ENCODE peak calls at places on chromosomes 2 and 18, in nine cellular contexts. One of them, this sample, is unnamed.

GRCh38 chr2:180607501-180608060 is 372.8 kb upstream of the UBE2E3 start:
- DNase-seq in astrocyte of the spinal cord: no peak
- DNase-seq in left ventricle myocardium inferior: no peak
- DNase-seq in GM10248: no peak
- DNase-seq in psoas muscle: no peak
- DNase-seq in MM.1S: no peak
- DNase-seq in RWPE1: no peak
- DNase-seq in dorsolateral prefrontal cortex: no peak
- DNase-seq in mammary epithelial cell: no peak
- DNase-seq in this sample: no peak

GRCh38 chr2:89844221-89844943 is 1152.9 kb downstream of the RPIA start:
- DNase-seq in RWPE1: no peak
- DNase-seq in GM10248: peak
- DNase-seq in dorsolateral prefrontal cortex: no peak
- DNase-seq in mammary epithelial cell: no peak
- DNase-seq in left ventricle myocardium inferior: no peak
- DNase-seq in MM.1S: no peak
- DNase-seq in psoas muscle: peak
- DNase-seq in astrocyte of the spinal cord: no peak
- DNase-seq in this sample: peak

GRCh38 chr18:38709122-38709521 is 1143.5 kb upstream of the CELF4 start:
- DNase-seq in mammary epithelial cell: peak
- DNase-seq in GM10248: no peak
- DNase-seq in RWPE1: no peak
- DNase-seq in left ventricle myocardium inferior: no peak
- DNase-seq in MM.1S: no peak
- DNase-seq in astrocyte of the spinal cord: no peak
- DNase-seq in dorsolateral prefrontal cortex: no peak
- DNase-seq in psoas muscle: no peak
- DNase-seq in this sample: no peak

GRCh38 chr2:197273485-197273884 is 37.1 kb downstream of the ANKRD44 start:
- DNase-seq in GM10248: no peak
- DNase-seq in dorsolateral prefrontal cortex: peak
- DNase-seq in astrocyte of the spinal cord: no peak
- DNase-seq in mammary epithelial cell: no peak
- DNase-seq in left ventricle myocardium inferior: no peak
- DNase-seq in psoas muscle: peak
- DNase-seq in RWPE1: no peak
- DNase-seq in MM.1S: no peak
- DNase-seq in this sample: no peak

GRCh38 chr2:240929364-240930095 is 23.4 kb downstream of the CROCC2 start:
- DNase-seq in mammary epithelial cell: no peak
- DNase-seq in psoas muscle: peak
- DNase-seq in astrocyte of the spinal cord: no peak
- DNase-seq in GM10248: no peak
- DNase-seq in left ventricle myocardium inferior: no peak
- DNase-seq in dorsolateral prefrontal cortex: peak
- DNase-seq in MM.1S: no peak
- DNase-seq in RWPE1: no peak
- DNase-seq in this sample: no peak

GRCh38 chr18:44098551-44099098 is 582.1 kb upstream of the SETBP1 start:
- DNase-seq in MM.1S: peak
- DNase-seq in RWPE1: no peak
- DNase-seq in astrocyte of the spinal cord: peak
- DNase-seq in psoas muscle: no peak
- DNase-seq in mammary epithelial cell: peak
- DNase-seq in dorsolateral prefrontal cortex: no peak
- DNase-seq in GM10248: no peak
- DNase-seq in left ventricle myocardium inferior: no peak
- DNase-seq in this sample: peak

GRCh38 chr2:178324072-178324471 is 126.9 kb downstream of the PRKRA start:
- DNase-seq in GM10248: no peak
- DNase-seq in left ventricle myocardium inferior: no peak
- DNase-seq in dorsolateral prefrontal cortex: peak
- DNase-seq in MM.1S: no peak
- DNase-seq in psoas muscle: no peak
- DNase-seq in mammary epithelial cell: no peak
- DNase-seq in RWPE1: no peak
- DNase-seq in astrocyte of the spinal cord: no peak
- DNase-seq in this sample: no peak

GRCh38 chr18:74652392-74652988 is 54.8 kb downstream of the ZNF407 start:
- DNase-seq in GM10248: no peak
- DNase-seq in psoas muscle: no peak
- DNase-seq in dorsolateral prefrontal cortex: no peak
- DNase-seq in MM.1S: peak
- DNase-seq in mammary epithelial cell: peak
- DNase-seq in RWPE1: peak
- DNase-seq in astrocyte of the spinal cord: peak
- DNase-seq in left ventricle myocardium inferior: no peak
- DNase-seq in this sample: peak

GRCh38 chr18:4063545-4063944 is 391.6 kb downstream of the DLGAP1 start:
- DNase-seq in MM.1S: no peak
- DNase-seq in GM10248: no peak
- DNase-seq in mammary epithelial cell: no peak
- DNase-seq in dorsolateral prefrontal cortex: no peak
- DNase-seq in psoas muscle: no peak
- DNase-seq in RWPE1: no peak
- DNase-seq in astrocyte of the spinal cord: no peak
- DNase-seq in left ventricle myocardium inferior: no peak
- DNase-seq in this sample: no peak

GRCh38 chr2:51291762-51292370 is 259.9 kb upstream of the NRXN1 start:
- DNase-seq in astrocyte of the spinal cord: no peak
- DNase-seq in mammary epithelial cell: no peak
- DNase-seq in psoas muscle: no peak
- DNase-seq in GM10248: no peak
- DNase-seq in dorsolateral prefrontal cortex: no peak
- DNase-seq in left ventricle myocardium inferior: no peak
- DNase-seq in MM.1S: no peak
- DNase-seq in RWPE1: no peak
- DNase-seq in this sample: no peak

DNA sequence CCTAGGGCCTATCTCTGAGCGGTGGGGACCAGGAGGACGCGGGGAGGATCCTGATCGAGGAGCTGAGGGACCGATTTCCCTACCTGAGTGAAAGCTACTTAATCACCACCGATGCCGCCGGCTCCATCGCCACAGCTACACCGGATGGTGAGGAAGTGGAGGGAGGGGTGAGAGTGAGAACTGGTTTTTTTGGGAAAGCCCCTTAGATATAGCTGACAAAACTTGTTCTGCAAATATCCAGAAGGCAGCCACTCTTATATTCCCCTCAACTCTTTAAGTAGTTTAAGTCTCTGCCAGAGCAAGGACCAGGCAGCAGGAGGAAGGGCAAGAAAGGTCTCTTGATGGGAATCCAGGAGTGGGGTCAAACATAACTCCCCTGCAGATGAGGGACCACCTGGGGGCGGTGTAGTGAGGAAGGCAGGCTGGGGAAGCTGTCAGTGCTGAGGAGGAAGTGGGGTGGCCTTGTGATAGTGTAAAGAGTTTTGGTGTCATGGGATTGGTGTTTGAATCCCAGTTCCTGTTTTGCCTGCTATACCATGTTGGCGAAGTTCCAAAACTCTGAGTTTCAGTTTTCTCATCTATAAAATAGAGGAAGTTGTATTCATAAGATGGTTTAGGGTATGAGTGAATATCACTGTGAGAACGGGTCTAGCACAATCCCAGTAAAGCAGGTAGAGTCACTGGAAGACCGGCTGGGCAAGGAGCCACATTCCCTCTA is 3.4 kb downstream of the NAGK start:
- DNase-seq in GM10248: peak
- DNase-seq in left ventricle myocardium inferior: peak
- DNase-seq in RWPE1: no peak
- DNase-seq in astrocyte of the spinal cord: no peak
- DNase-seq in mammary epithelial cell: peak
- DNase-seq in dorsolateral prefrontal cortex: no peak
- DNase-seq in psoas muscle: no peak
- DNase-seq in MM.1S: peak
- DNase-seq in this sample: peak
- TF ChIP-seq CTCF in GM10248: peak
- TF ChIP-seq CTCF in left ventricle myocardium inferior: no peak
- TF ChIP-seq CTCF in RWPE1: no peak
- TF ChIP-seq CTCF in astrocyte of the spinal cord: no peak
- TF ChIP-seq CTCF in mammary epithelial cell: no peak
- TF ChIP-seq CTCF in dorsolateral prefrontal cortex: no peak
- TF ChIP-seq CTCF in psoas muscle: no peak
- TF ChIP-seq CTCF in MM.1S: peak
- TF ChIP-seq CTCF in this sample: peak

GRCh38 chr18:56645415-56646016 is 5.6 kb upstream of the WDR7 start:
- DNase-seq in psoas muscle: no peak
- DNase-seq in MM.1S: peak
- DNase-seq in dorsolateral prefrontal cortex: no peak
- DNase-seq in RWPE1: no peak
- DNase-seq in left ventricle myocardium inferior: no peak
- DNase-seq in mammary epithelial cell: no peak
- DNase-seq in astrocyte of the spinal cord: no peak
- DNase-seq in GM10248: no peak
- DNase-seq in this sample: no peak
- TF ChIP-seq CTCF in psoas muscle: peak
- TF ChIP-seq CTCF in MM.1S: peak
- TF ChIP-seq CTCF in dorsolateral prefrontal cortex: peak
- TF ChIP-seq CTCF in RWPE1: peak
- TF ChIP-seq CTCF in left ventricle myocardium inferior: peak
- TF ChIP-seq CTCF in mammary epithelial cell: peak
- TF ChIP-seq CTCF in astrocyte of the spinal cord: peak
- TF ChIP-seq CTCF in GM10248: peak
- TF ChIP-seq CTCF in this sample: peak

DNA sequence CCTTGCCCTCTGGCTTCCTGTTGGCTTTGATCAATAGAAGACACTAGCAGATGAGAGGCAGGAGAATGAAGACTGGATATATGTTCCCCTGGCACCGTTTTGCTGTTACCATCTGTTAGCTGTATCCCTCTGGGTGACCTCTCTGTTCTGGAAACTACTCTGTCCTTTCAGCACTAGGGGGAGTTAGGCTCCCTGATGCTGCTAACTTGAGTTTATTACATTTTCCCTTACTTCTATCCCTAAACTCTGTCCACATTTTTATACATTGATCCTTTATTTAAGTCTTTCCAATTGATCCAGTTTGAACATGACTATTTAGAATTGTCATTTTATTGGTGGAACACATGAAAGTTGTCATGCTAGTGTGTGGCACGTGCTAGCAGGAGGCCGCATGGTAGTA is 1014.3 kb upstream of the CDH2 start:
- DNase-seq in MM.1S: no peak
- DNase-seq in psoas muscle: no peak
- DNase-seq in dorsolateral prefrontal cortex: no peak
- DNase-seq in mammary epithelial cell: peak
- DNase-seq in RWPE1: peak
- DNase-seq in GM10248: no peak
- DNase-seq in left ventricle myocardium inferior: no peak
- DNase-seq in astrocyte of the spinal cord: peak
- DNase-seq in this sample: no peak
- TF ChIP-seq CTCF in MM.1S: peak
- TF ChIP-seq CTCF in psoas muscle: no peak
- TF ChIP-seq CTCF in dorsolateral prefrontal cortex: no peak
- TF ChIP-seq CTCF in mammary epithelial cell: peak
- TF ChIP-seq CTCF in RWPE1: no peak
- TF ChIP-seq CTCF in GM10248: no peak
- TF ChIP-seq CTCF in left ventricle myocardium inferior: no peak
- TF ChIP-seq CTCF in astrocyte of the spinal cord: peak
- TF ChIP-seq CTCF in this sample: no peak

GRCh38 chr2:162316590-162316989 is 1.9 kb downstream of the IFIH1 start:
- DNase-seq in left ventricle myocardium inferior: no peak
- DNase-seq in mammary epithelial cell: no peak
- DNase-seq in GM10248: no peak
- DNase-seq in astrocyte of the spinal cord: no peak
- DNase-seq in MM.1S: no peak
- DNase-seq in dorsolateral prefrontal cortex: no peak
- DNase-seq in RWPE1: no peak
- DNase-seq in psoas muscle: no peak
- DNase-seq in this sample: no peak

GRCh38 chr2:162317910-162318279 is 589 bp downstream of the IFIH1 start:
- DNase-seq in RWPE1: peak
- DNase-seq in astrocyte of the spinal cord: no peak
- DNase-seq in psoas muscle: no peak
- DNase-seq in GM10248: no peak
- DNase-seq in mammary epithelial cell: peak
- DNase-seq in MM.1S: peak
- DNase-seq in dorsolateral prefrontal cortex: no peak
- DNase-seq in left ventricle myocardium inferior: peak
- DNase-seq in this sample: no peak

GRCh38 chr2:162317058-162317742 is 1.3 kb downstream of the IFIH1 start:
- DNase-seq in dorsolateral prefrontal cortex: no peak
- DNase-seq in MM.1S: peak
- DNase-seq in astrocyte of the spinal cord: no peak
- DNase-seq in RWPE1: no peak
- DNase-seq in GM10248: no peak
- DNase-seq in left ventricle myocardium inferior: no peak
- DNase-seq in psoas muscle: no peak
- DNase-seq in mammary epithelial cell: no peak
- DNase-seq in this sample: no peak

GRCh38 chr2:162312853-162313252 is 5.6 kb downstream of the IFIH1 start:
- DNase-seq in left ventricle myocardium inferior: no peak
- DNase-seq in mammary epithelial cell: no peak
- DNase-seq in dorsolateral prefrontal cortex: no peak
- DNase-seq in MM.1S: no peak
- DNase-seq in RWPE1: no peak
- DNase-seq in psoas muscle: no peak
- DNase-seq in astrocyte of the spinal cord: no peak
- DNase-seq in GM10248: no peak
- DNase-seq in this sample: no peak

GRCh38 chr2:162318280-162319222 is at the start of gene IFIH1:
- DNase-seq in dorsolateral prefrontal cortex: peak
- DNase-seq in psoas muscle: peak
- DNase-seq in MM.1S: peak
- DNase-seq in astrocyte of the spinal cord: peak
- DNase-seq in mammary epithelial cell: peak
- DNase-seq in left ventricle myocardium inferior: peak
- DNase-seq in RWPE1: peak
- DNase-seq in GM10248: peak
- DNase-seq in this sample: peak
- TF ChIP-seq CTCF in dorsolateral prefrontal cortex: peak
- TF ChIP-seq CTCF in psoas muscle: peak
- TF ChIP-seq CTCF in MM.1S: peak
- TF ChIP-seq CTCF in astrocyte of the spinal cord: peak
- TF ChIP-seq CTCF in mammary epithelial cell: peak
- TF ChIP-seq CTCF in left ventricle myocardium inferior: peak
- TF ChIP-seq CTCF in RWPE1: peak
- TF ChIP-seq CTCF in GM10248: peak
- TF ChIP-seq CTCF in this sample: peak

GRCh38 chr18:66119347-66119746 is 368.5 kb downstream of the CDH7 start:
- DNase-seq in GM10248: no peak
- DNase-seq in RWPE1: no peak
- DNase-seq in astrocyte of the spinal cord: no peak
- DNase-seq in dorsolateral prefrontal cortex: no peak
- DNase-seq in psoas muscle: no peak
- DNase-seq in MM.1S: no peak
- DNase-seq in left ventricle myocardium inferior: no peak
- DNase-seq in mammary epithelial cell: no peak
- DNase-seq in this sample: no peak

GRCh38 chr18:66129248-66129647 is 378.4 kb downstream of the CDH7 start:
- DNase-seq in RWPE1: no peak
- DNase-seq in GM10248: no peak
- DNase-seq in dorsolateral prefrontal cortex: no peak
- DNase-seq in psoas muscle: no peak
- DNase-seq in left ventricle myocardium inferior: no peak
- DNase-seq in mammary epithelial cell: no peak
- DNase-seq in MM.1S: no peak
- DNase-seq in astrocyte of the spinal cord: no peak
- DNase-seq in this sample: no peak

GRCh38 chr18:66124394-66124793 is 373.6 kb downstream of the CDH7 start:
- DNase-seq in astrocyte of the spinal cord: no peak
- DNase-seq in left ventricle myocardium inferior: no peak
- DNase-seq in psoas muscle: no peak
- DNase-seq in mammary epithelial cell: no peak
- DNase-seq in GM10248: no peak
- DNase-seq in MM.1S: no peak
- DNase-seq in dorsolateral prefrontal cortex: no peak
- DNase-seq in RWPE1: no peak
- DNase-seq in this sample: no peak
- TF ChIP-seq CTCF in astrocyte of the spinal cord: no peak
- TF ChIP-seq CTCF in left ventricle myocardium inferior: peak
- TF ChIP-seq CTCF in psoas muscle: peak
- TF ChIP-seq CTCF in mammary epithelial cell: peak
- TF ChIP-seq CTCF in GM10248: peak
- TF ChIP-seq CTCF in MM.1S: no peak
- TF ChIP-seq CTCF in dorsolateral prefrontal cortex: no peak
- TF ChIP-seq CTCF in RWPE1: no peak
- TF ChIP-seq CTCF in this sample: peak